ENCODE peak calls at places on chromosomes 3 and 15, in seven cellular contexts. A is RWPE1, E is GM23248, N is substantia nigra, V is right lobe of liver, P is A549, M is transverse colon. C is an unnamed sample.

GRCh38 chr3:189710620-189711388 is 79.6 kb downstream of the TP63 start:
- DNase-seq in M (peak), A (peak), N (no peak), E (peak), P (peak), V (peak), C (peak)

GRCh38 chr3:43423142-43423541 is 136.8 kb downstream of the SNRK start:
- DNase-seq in N (no peak), E (peak), P (no peak), M (peak), A (no peak), V (peak), C (no peak)

GRCh38 chr3:190883973-190884832 is 21.7 kb upstream of the GMNC start:
- DNase-seq in P (no peak), V (no peak), A (peak), E (peak), M (peak), N (peak), C (peak)

GRCh38 chr3:107271787-107272387 is 105.4 kb upstream of the CCDC54 start:
- DNase-seq in P (peak), N (no peak), V (no peak), M (no peak), E (peak), A (peak), C (no peak)

GRCh38 chr15:35305031-35305555 is 220.0 kb upstream of the NANOGP8 start:
- DNase-seq in A (no peak), N (no peak), V (no peak), P (no peak), M (no peak), E (no peak), C (no peak)

GRCh38 chr15:79086814-79087213 is 3.8 kb downstream of the RASGRF1 start:
- DNase-seq in N (no peak), A (no peak), M (no peak), E (no peak), V (no peak), P (no peak), C (no peak)

GRCh38 chr3:151169700-151170224 is 33.3 kb downstream of the GPR171 start:
- DNase-seq in N (no peak), A (no peak), M (peak), P (no peak), V (peak), E (peak), C (no peak)

GRCh38 chr15:74957301-74958035 is 896 bp upstream of the RPP25 start:
- DNase-seq in E (peak), M (peak), P (peak), N (no peak), A (no peak), V (peak), C (no peak)

DNA sequence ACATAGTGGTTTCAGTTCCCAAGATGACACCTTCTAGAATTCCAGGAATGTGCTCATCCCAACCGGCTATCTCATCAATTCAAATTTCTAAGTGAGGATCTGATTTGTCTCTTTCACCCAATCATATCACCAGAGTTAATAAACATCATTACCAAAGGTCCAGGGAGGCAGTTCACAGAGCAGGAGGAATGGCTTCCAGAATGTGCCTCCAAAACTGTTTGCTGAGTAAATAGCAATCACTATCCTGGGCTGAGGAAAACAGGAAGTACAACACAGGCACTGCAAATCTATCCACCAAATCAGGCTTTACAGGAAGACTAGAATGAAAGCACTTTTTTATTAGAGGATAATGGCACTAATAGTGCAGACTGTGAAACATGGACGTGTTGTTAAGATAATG is 61.5 kb downstream of the OSBPL10 start:
- DNase-seq in V (no peak), N (no peak), P (no peak), M (no peak), E (no peak), A (no peak), C (no peak)
- H3K27ac ChIP-seq in V (no peak), N (no peak), P (no peak), M (no peak), E (no peak), A (no peak), C (no peak)

GRCh38 chr3:9022305-9022985 is 59.2 kb upstream of the RAD18 start:
- DNase-seq in E (no peak), A (no peak), N (no peak), P (no peak), V (no peak), M (no peak), C (no peak)
- H3K27ac ChIP-seq in E (no peak), A (no peak), N (no peak), P (no peak), V (no peak), M (no peak), C (no peak)

DNA sequence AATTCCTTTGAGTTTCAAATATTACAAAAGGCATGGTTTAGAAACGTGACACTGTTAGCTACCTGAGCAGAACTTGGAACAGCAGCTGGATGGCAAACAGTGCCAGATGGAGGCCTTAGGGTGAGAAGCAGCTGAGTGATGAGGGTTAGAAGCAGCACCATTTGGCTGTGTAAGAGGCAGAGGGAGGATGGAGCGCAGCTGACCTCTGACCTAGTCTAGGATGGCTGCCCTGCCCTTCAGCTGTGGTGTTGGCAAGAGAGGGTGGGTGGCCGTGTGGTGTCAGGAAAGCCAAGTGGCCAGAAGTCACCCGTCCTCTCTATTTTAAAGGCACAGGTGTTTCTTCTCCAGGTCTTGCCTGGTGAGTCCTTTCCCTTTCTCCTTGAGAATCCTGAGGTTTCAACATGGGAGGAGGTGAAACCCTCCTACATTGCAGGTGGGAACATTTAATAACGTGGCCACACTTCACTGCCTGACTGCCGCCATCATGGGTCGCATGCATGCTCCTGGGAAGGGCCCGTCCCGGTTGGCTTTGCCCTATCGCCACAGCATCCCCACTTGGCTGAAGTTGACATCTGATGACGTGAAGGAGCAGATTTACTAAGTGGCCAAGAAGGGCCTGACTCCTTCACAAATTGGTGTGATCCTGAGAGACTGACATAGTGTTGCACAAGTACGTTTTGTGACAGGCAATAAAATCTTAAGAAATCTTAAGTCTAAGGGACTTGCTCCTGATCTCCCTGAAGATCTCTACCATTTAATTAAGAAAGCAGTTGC is 17.6 kb downstream of the BCL2L10 start:
- DNase-seq in E (peak), M (no peak), V (no peak), A (no peak), N (no peak), P (no peak), C (no peak)
- H3K27ac ChIP-seq in E (peak), M (peak), V (no peak), A (peak), N (no peak), P (peak), C (peak)

DNA sequence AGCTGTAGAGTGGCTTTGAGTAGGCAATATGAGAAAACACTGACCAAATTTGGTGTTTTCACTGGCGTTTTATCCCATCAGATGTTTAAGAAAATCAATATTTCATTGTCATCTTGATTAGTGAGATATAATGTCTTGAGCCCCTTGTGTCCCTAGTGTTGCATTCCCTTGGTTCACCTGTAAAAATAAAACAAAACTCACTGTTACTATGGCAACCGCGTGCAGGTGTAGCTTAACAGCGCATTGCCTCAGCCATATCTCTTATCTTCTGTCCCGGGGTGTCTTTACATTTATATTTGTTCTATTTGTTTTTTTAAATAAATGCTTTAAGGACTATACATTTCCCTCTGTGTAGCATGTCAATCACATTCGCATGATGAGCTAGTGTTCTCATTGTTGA is 551.6 kb downstream of the ZIC1 start:
- DNase-seq in P (no peak), V (no peak), N (no peak), E (no peak), M (no peak), A (no peak), C (no peak)
- H3K27ac ChIP-seq in P (no peak), V (no peak), N (no peak), E (no peak), M (no peak), A (no peak), C (no peak)

GRCh38 chr15:31102374-31103342 is 1.1 kb upstream of the TRPM1 start:
- DNase-seq in N (no peak), E (no peak), A (no peak), V (no peak), P (no peak), M (no peak), C (no peak)

GRCh38 chr15:31102049-31102321 is 460 bp upstream of the TRPM1 start:
- DNase-seq in P (no peak), A (no peak), V (no peak), E (no peak), M (no peak), N (no peak), C (no peak)

GRCh38 chr15:31106495-31107300 is 5.2 kb upstream of the TRPM1 start:
- DNase-seq in N (no peak), E (no peak), P (no peak), V (no peak), A (no peak), M (no peak), C (no peak)

GRCh38 chr15:31101262-31102048 is at the start of gene TRPM1:
- DNase-seq in M (no peak), V (no peak), A (no peak), E (no peak), P (no peak), N (no peak), C (peak)

DNA sequence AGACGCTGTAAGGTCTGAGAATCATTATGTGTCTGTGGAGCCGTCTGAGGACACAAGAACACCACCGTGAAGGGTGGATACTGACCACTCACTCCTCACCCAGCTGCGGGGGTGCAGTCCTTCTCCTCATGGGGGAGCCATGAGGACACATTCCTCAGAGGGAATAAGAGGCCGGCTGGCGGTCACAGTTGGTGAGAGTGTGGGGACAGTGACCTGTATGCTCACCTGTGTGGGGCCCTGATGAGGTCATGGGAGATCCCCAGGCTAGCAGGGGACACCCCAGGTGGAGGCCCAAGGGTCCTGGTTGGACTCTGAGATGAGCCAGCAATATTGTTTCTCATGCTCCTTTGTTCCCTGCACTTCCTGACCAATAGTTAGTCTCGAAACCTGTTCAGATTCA is 2.5 kb upstream of the TRPM1 start:
- DNase-seq in P (no peak), V (no peak), N (no peak), M (no peak), A (no peak), E (no peak), C (no peak)
- H3K27ac ChIP-seq in P (no peak), V (no peak), N (no peak), M (no peak), A (no peak), E (no peak), C (no peak)

GRCh38 chr3:131973731-131974130 is 61.1 kb downstream of the CPNE4 start:
- DNase-seq in P (no peak), E (no peak), M (no peak), A (no peak), V (no peak), N (no peak), C (no peak)
- H3K27ac ChIP-seq in P (no peak), E (no peak), M (no peak), A (no peak), V (no peak), N (no peak), C (no peak)

GRCh38 chr15:59197459-59197858 is 9.2 kb upstream of the LDHAL6B start:
- DNase-seq in A (no peak), M (no peak), V (no peak), N (no peak), E (no peak), P (no peak), C (no peak)

GRCh38 chr15:59203572-59203971 is 3.1 kb upstream of the LDHAL6B start:
- DNase-seq in V (no peak), N (no peak), M (no peak), P (no peak), A (no peak), E (no peak), C (no peak)

GRCh38 chr15:59199775-59200465 is 6.7 kb upstream of the LDHAL6B start:
- DNase-seq in V (no peak), N (no peak), P (peak), M (no peak), E (peak), A (peak), C (peak)

GRCh38 chr15:59203026-59203425 is 3.6 kb upstream of the LDHAL6B start:
- DNase-seq in V (no peak), E (no peak), A (no peak), P (no peak), M (no peak), N (no peak), C (no peak)

GRCh38 chr15:59200560-59200959 is 6.1 kb upstream of the LDHAL6B start:
- DNase-seq in N (no peak), A (peak), V (no peak), P (no peak), E (no peak), M (no peak), C (peak)
- H3K27ac ChIP-seq in N (no peak), A (peak), V (no peak), P (peak), E (peak), M (no peak), C (peak)

C was measured in foreskin keratinocyte.